ENCODE peak calls at places on chromosome 1, in nine cellular contexts. U is left lung; J is IMR-90; G is WTC11; V is foreskin fibroblast; C is activated CD8-positive, alpha-beta T cell treated with anti-CD3 and anti-CD28 coated beads for 36 hours; Y is left ventricle myocardium inferior; R is GM20000; T is endothelial cell. X is an unnamed sample.

GRCh38 chr1:37177230-37177864 is 143.0 kb upstream of the GRIK3 start:
- DNase-seq in V (no peak), C (peak), G (peak), J (peak), Y (no peak), R (peak), T (peak), U (no peak), X (peak)

GRCh38 chr1:204110894-204111633 is 38.1 kb downstream of the SOX13 start:
- DNase-seq in R (no peak), G (no peak), Y (no peak), T (no peak), C (no peak), J (no peak), U (no peak), V (no peak), X (no peak)

GRCh38 chr1:83818916-83819315 is 180.0 kb downstream of the TTLL7 start:
- DNase-seq in V (peak), U (peak), G (no peak), T (no peak), C (no peak), J (peak), Y (no peak), R (no peak), X (peak)

GRCh38 chr1:44367932-44368331 is 12.9 kb upstream of the ERI3 start:
- DNase-seq in Y (no peak), V (no peak), C (no peak), G (no peak), R (no peak), U (no peak), J (no peak), T (no peak), X (no peak)

GRCh38 chr1:151455231-151455630 is 4.1 kb downstream of the POGZ start:
- DNase-seq in U (no peak), J (no peak), Y (no peak), T (no peak), V (no peak), C (no peak), R (no peak), G (no peak), X (no peak)

GRCh38 chr1:43908226-43908625 is 25.4 kb upstream of the ARTN start:
- DNase-seq in V (no peak), R (no peak), J (no peak), C (no peak), U (no peak), G (no peak), T (no peak), Y (no peak), X (no peak)

GRCh38 chr1:24892188-24893153 is 37.6 kb downstream of the RUNX3 start:
- DNase-seq in T (no peak), G (no peak), Y (no peak), R (no peak), C (no peak), V (no peak), J (no peak), U (no peak), X (no peak)

GRCh38 chr1:34684246-34684645 is 70.6 kb upstream of the GJB5 start:
- DNase-seq in C (peak), T (no peak), R (no peak), J (no peak), U (no peak), Y (no peak), V (no peak), G (peak), X (no peak)

GRCh38 chr1:22972760-22973159 is at the start of gene LACTBL1:
- DNase-seq in U (no peak), J (no peak), T (no peak), R (no peak), V (no peak), Y (no peak), C (no peak), G (no peak), X (no peak)

GRCh38 chr1:204733289-204733688 is 47.8 kb upstream of the LRRN2 start:
- DNase-seq in V (no peak), G (no peak), Y (no peak), J (no peak), C (no peak), U (no peak), T (no peak), R (no peak), X (no peak)

GRCh38 chr1:110207831-110208230 is 2.3 kb upstream of the KCNC4 start:
- DNase-seq in J (peak), Y (peak), G (peak), V (no peak), C (peak), R (peak), T (peak), U (peak), X (peak)

GRCh38 chr1:157653494-157653873 is 47.1 kb downstream of the FCRL3 start:
- DNase-seq in Y (no peak), G (no peak), R (no peak), U (no peak), V (no peak), J (no peak), T (no peak), C (no peak), X (no peak)

GRCh38 chr1:34768856-34769255 is 9.3 kb downstream of the GJB4 start:
- DNase-seq in T (no peak), U (no peak), C (no peak), V (no peak), G (no peak), R (no peak), Y (no peak), J (no peak), X (no peak)

GRCh38 chr1:39689635-39690034 is 1.6 kb downstream of the HPCAL4 start:
- DNase-seq in G (no peak), V (no peak), U (no peak), J (no peak), R (peak), Y (no peak), T (no peak), C (no peak), X (no peak)

GRCh38 chr1:224175615-224176014 is 7.4 kb upstream of the DEGS1 start:
- DNase-seq in G (peak), J (peak), R (no peak), C (no peak), Y (no peak), U (peak), V (no peak), T (peak), X (peak)

GRCh38 chr1:227795732-227796131 is 19.7 kb upstream of the PRSS38 start:
- DNase-seq in V (no peak), G (no peak), Y (no peak), J (no peak), C (no peak), U (no peak), R (no peak), T (no peak), X (no peak)

GRCh38 chr1:41902125-41902524 is 16.6 kb downstream of the HIVEP3 start:
- DNase-seq in V (peak), Y (no peak), G (no peak), C (no peak), T (peak), J (peak), R (no peak), U (no peak), X (peak)

GRCh38 chr1:240092301-240093119 is 827 bp downstream of the FMN2 start:
- DNase-seq in V (peak), C (no peak), J (peak), G (peak), T (peak), U (no peak), Y (no peak), R (peak), X (peak)

GRCh38 chr1:178050084-178050483 is 43.8 kb upstream of the RASAL2 start:
- DNase-seq in Y (no peak), U (no peak), C (no peak), G (no peak), V (no peak), T (no peak), J (no peak), R (no peak), X (no peak)

GRCh38 chr1:24438423-24438901 is 22.9 kb downstream of the NIPAL3 start:
- DNase-seq in C (no peak), T (no peak), Y (peak), J (no peak), R (no peak), V (no peak), G (no peak), U (no peak), X (peak)

GRCh38 chr1:23634840-23635642 is 56.6 kb upstream of the RPL11 start:
- DNase-seq in V (peak), Y (peak), T (peak), R (peak), C (peak), J (peak), U (peak), G (peak), X (peak)

GRCh38 chr1:8943516-8943896 is 2.2 kb upstream of the CA6 start:
- DNase-seq in V (no peak), U (no peak), R (no peak), T (peak), G (peak), Y (no peak), C (no peak), J (no peak), X (peak)

GRCh38 chr1:22625262-22625925 is 11.0 kb upstream of the C1QA start:
- DNase-seq in Y (no peak), C (no peak), G (peak), J (no peak), U (no peak), T (peak), V (no peak), R (no peak), X (peak)

GRCh38 chr1:67304023-67304422 is 3.6 kb upstream of the IL12RB2 start:
- DNase-seq in V (no peak), J (no peak), U (no peak), T (no peak), C (no peak), G (no peak), Y (no peak), R (no peak), X (no peak)

GRCh38 chr1:202286622-202287097 is 55.1 kb downstream of the UBE2T start:
- DNase-seq in T (no peak), C (no peak), U (no peak), R (no peak), J (peak), V (peak), G (no peak), Y (peak), X (peak)

GRCh38 chr1:92502247-92502646 is 15.5 kb upstream of the GFI1 start:
- DNase-seq in R (no peak), T (no peak), V (no peak), J (peak), G (no peak), U (no peak), C (no peak), Y (no peak), X (peak)

GRCh38 chr1:15272009-15272781 is 25.2 kb downstream of the FHAD1 start:
- DNase-seq in C (peak), Y (peak), V (peak), J (peak), R (peak), T (peak), U (peak), G (peak), X (peak)

GRCh38 chr1:89881415-89882058 is 60.7 kb downstream of the LRRC8D start:
- DNase-seq in G (no peak), U (no peak), Y (no peak), T (no peak), C (peak), J (no peak), V (no peak), R (no peak), X (no peak)

GRCh38 chr1:218851601-218852000 is 322.1 kb upstream of the LYPLAL1 start:
- DNase-seq in U (no peak), Y (no peak), G (no peak), V (peak), T (no peak), R (no peak), C (no peak), J (peak), X (no peak)

GRCh38 chr1:227733309-227733705 is 1.8 kb downstream of the JMJD4 start:
- DNase-seq in T (no peak), G (no peak), R (no peak), J (no peak), Y (no peak), C (no peak), V (no peak), U (no peak), X (no peak)

GRCh38 chr1:203524824-203525223 is 30.9 kb downstream of the OPTC start:
- DNase-seq in G (no peak), R (no peak), J (no peak), Y (no peak), C (no peak), T (no peak), V (no peak), U (no peak), X (no peak)

GRCh38 chr1:46755121-46755520 is 36.2 kb upstream of the EFCAB14 start:
- DNase-seq in J (no peak), T (no peak), C (no peak), R (no peak), Y (no peak), U (no peak), V (no peak), G (no peak), X (no peak)

GRCh38 chr1:48007044-48007443 is 9.9 kb upstream of the TRABD2B start:
- DNase-seq in C (no peak), R (no peak), U (no peak), V (no peak), J (peak), T (no peak), Y (no peak), G (no peak), X (peak)

GRCh38 chr1:116391207-116391606 is 18.2 kb downstream of the ATP1A1 start:
- DNase-seq in Y (no peak), U (no peak), V (no peak), G (no peak), T (no peak), C (no peak), J (no peak), R (no peak), X (no peak)

GRCh38 chr1:223492044-223492443 is 98.8 kb downstream of the CCDC185 start:
- DNase-seq in Y (no peak), U (peak), C (no peak), G (no peak), J (no peak), R (no peak), T (no peak), V (no peak), X (no peak)

GRCh38 chr1:85001742-85002141 is 4.8 kb upstream of the MCOLN2 start:
- DNase-seq in U (no peak), C (no peak), J (no peak), T (no peak), Y (no peak), V (no peak), R (no peak), G (no peak), X (no peak)

GRCh38 chr1:81894867-81895266 is 94.1 kb downstream of the ADGRL2 start:
- DNase-seq in J (no peak), Y (no peak), R (no peak), C (no peak), G (no peak), V (no peak), U (no peak), T (no peak), X (no peak)

GRCh38 chr1:3625151-3625907 is 514 bp downstream of the TPRG1L start:
- DNase-seq in T (peak), Y (no peak), G (no peak), U (no peak), J (peak), C (peak), R (no peak), V (no peak), X (peak)
- TF ChIP-seq CTCF in T (no peak), Y (no peak), G (no peak), U (no peak), J (no peak), C (no peak), R (no peak), V (no peak), X (no peak)

GRCh38 chr1:93683234-93683633 is 1.6 kb upstream of the BCAR3 start:
- DNase-seq in J (no peak), V (no peak), Y (no peak), C (no peak), U (no peak), G (no peak), T (no peak), R (no peak), X (no peak)

GRCh38 chr1:93679546-93679945 is 2.1 kb downstream of the BCAR3 start:
- DNase-seq in T (no peak), G (no peak), R (no peak), U (no peak), J (peak), Y (no peak), C (no peak), V (no peak), X (no peak)

GRCh38 chr1:93681095-93681548 is 515 bp downstream of the BCAR3 start:
- DNase-seq in R (peak), T (peak), J (peak), U (no peak), V (no peak), C (no peak), G (no peak), Y (no peak), X (peak)

GRCh38 chr1:93680121-93681094 is 1.2 kb downstream of the BCAR3 start:
- DNase-seq in Y (peak), U (peak), G (peak), R (peak), C (peak), J (peak), V (peak), T (peak), X (peak)

DNA sequence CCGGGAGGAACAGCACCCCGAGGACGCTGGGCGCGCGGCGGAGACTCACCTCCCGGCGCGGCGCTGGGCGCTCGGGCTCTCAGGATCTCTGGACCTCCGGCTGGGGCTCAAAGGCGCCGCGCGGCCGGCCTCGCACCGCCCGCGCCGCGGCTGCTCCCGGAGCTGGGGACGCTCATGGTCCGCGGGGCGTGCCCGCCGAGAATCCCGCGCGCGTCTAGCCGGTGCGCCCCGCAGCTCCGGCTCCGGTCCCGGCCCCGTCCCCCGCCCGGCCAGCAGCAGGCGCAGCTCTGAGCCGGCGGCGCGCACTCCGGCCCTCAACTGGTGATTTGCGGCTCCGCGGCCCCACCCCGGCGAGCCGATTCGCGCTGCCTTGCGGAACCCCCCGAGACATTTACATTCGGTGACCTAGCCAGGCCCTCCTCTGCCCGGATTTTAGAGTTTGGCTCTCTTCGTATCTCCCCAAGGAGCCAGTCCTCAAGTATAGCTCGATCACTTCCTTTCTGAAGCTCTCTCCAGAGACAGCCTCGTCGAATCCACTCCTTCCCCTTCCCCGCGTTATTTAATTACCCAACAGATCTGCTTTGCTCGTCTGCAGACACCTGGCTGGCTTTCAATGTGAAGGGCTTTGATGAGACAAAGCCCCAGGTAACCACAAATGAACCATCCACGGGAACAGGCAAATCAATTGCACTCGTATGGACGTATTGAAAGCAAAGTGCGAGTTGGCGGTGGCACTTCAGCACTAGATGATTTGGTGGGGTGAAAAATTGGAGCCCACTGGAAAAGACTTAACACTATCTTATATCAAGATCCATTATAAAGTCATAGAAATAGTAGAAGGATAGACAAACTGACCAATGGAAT is at the start of gene BCAR3:
- DNase-seq in T (peak), V (peak), C (peak), G (peak), J (peak), Y (peak), U (peak), R (peak), X (peak)
- TF ChIP-seq CTCF in T (no peak), V (peak), C (no peak), G (no peak), J (peak), Y (peak), U (peak), R (peak), X (peak)

DNA sequence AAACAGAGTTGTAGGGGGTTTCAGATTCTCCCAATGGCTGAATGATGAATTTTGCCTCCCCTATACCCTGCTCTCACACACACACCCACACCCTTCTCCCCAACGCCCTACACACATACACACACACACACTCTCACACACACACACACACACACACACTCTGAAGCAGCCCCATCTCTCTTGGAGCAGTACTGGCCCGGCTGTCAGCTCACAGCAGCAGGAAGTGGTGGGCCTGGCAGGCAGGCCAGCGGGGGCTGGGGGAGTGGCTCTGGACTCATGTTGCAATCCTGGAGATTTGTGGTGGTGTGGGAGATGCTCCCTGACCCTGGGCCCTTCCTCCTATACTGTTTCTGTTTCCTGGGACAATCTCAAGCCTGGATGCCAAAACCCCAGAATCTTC is 2.2 kb downstream of the IKBKE start:
- DNase-seq in J (peak), R (no peak), G (peak), T (peak), Y (no peak), U (peak), V (peak), C (peak), X (no peak)
- TF ChIP-seq CTCF in J (no peak), R (no peak), G (no peak), T (no peak), Y (no peak), U (no peak), V (no peak), C (no peak), X (no peak)

DNA sequence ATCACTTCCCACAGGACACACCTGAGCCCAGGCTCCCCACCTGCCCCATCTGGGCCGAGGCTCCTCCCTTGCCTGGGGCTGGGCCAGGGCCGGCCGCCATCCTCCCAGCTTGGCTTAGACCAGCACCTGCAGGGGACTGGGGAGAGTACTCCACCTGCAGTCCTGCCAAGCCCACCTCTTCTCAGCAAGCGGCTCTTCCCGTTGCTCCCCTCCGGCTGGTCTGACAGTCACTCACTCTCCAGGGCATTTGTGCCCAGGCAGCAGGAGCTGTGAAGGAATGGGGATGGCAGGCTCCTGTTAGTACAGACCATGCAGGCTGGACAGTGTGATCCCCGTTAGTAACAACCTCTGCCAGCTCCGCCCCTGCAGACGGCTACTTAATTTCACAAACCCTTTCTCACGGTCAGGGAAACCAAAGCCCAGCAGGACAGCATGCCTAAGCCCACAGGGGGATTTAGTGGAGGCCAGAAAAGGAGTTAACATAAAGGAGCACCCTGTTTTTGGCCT is at the start of gene FYB2:
- DNase-seq in T (no peak), J (no peak), C (no peak), R (no peak), V (no peak), G (peak), Y (peak), U (no peak), X (no peak)
- TF ChIP-seq CTCF in T (no peak), J (no peak), C (no peak), R (no peak), V (no peak), G (no peak), Y (no peak), U (no peak), X (no peak)

X was measured in cardiac muscle cell.